ENCODE peak calls at places on chromosome 10, in seven cellular contexts. K is mammary epithelial cell, F is ovary, T is prostate gland, W is thyroid gland, Q is choroid plexus epithelial cell, H is kidney epithelial cell. Z is an unnamed sample.

GRCh38 chr10:127755758-127756157 is 18.8 kb downstream of the FOXI2 start:
- DNase-seq in K (no peak), F (no peak), T (no peak), W (peak; percentile 49), Q (peak; percentile 2), H (no peak), Z (no peak)

GRCh38 chr10:30556189-30556588 is 73.4 kb downstream of the LYZL2 start:
- DNase-seq in K (peak; percentile 59), F (no peak), T (no peak), W (no peak), Q (peak; percentile 16), H (no peak), Z (no peak)

GRCh38 chr10:120485946-120486345 is 28.9 kb downstream of the PLPP4 start:
- DNase-seq in K (no peak), F (no peak), T (no peak), W (no peak), Q (no peak), H (no peak), Z (no peak)

GRCh38 chr10:32731527-32731926 is 226.5 kb downstream of the ITGB1 start:
- DNase-seq in K (peak; percentile 38), F (no peak), T (no peak), W (no peak), Q (no peak), H (no peak), Z (no peak)

GRCh38 chr10:48623607-48624132 is 18.8 kb upstream of the ARHGAP22 start:
- DNase-seq in K (no peak), F (no peak), T (no peak), W (peak; percentile 13), Q (no peak), H (peak; percentile 80), Z (no peak)

GRCh38 chr10:2111936-2112335 is 374.6 kb upstream of the ADARB2 start:
- DNase-seq in K (peak; percentile 99), F (no peak), T (no peak), W (no peak), Q (peak; percentile 3), H (peak; percentile 99), Z (no peak)

GRCh38 chr10:82266438-82266837 is 391.4 kb downstream of the NRG3 start:
- DNase-seq in K (peak; percentile 96), F (no peak), T (no peak), W (no peak), Q (peak; percentile 89), H (peak; percentile 49), Z (no peak)

GRCh38 chr10:132065491-132066105 is at the start of gene JAKMIP3:
- DNase-seq in K (peak; percentile 87), F (peak; percentile 60), T (peak; percentile 62), W (peak; percentile 76), Q (peak; percentile 95), H (peak; percentile 59), Z (peak; percentile 63)

GRCh38 chr10:126058507-126058906 is 162.1 kb downstream of the FANK1 start:
- DNase-seq in K (no peak), F (peak; percentile 37), T (no peak), W (no peak), Q (no peak), H (no peak), Z (no peak)

GRCh38 chr10:70494536-70494935 is 16.0 kb downstream of the PALD1 start:
- DNase-seq in K (no peak), F (no peak), T (no peak), W (no peak), Q (no peak), H (no peak), Z (no peak)

GRCh38 chr10:119917777-119918176 is 25.2 kb downstream of the SEC23IP start:
- DNase-seq in K (no peak), F (no peak), T (no peak), W (no peak), Q (peak; percentile 26), H (no peak), Z (no peak)

GRCh38 chr10:131946321-131946751 is 35.4 kb downstream of the BNIP3 start:
- DNase-seq in K (no peak), F (no peak), T (no peak), W (no peak), Q (peak; percentile 87), H (peak; percentile 21), Z (peak; percentile 80)

GRCh38 chr10:36534471-36535002 is 590.9 kb upstream of the ANKRD30A start:
- DNase-seq in K (peak; percentile 99), F (no peak), T (no peak), W (peak; percentile 2), Q (peak; percentile 97), H (peak; percentile 97), Z (no peak)

GRCh38 chr10:64867501-64867962 is 1346.3 kb downstream of the REEP3 start:
- DNase-seq in K (no peak), F (no peak), T (no peak), W (no peak), Q (no peak), H (no peak), Z (no peak)

GRCh38 chr10:68992721-68993440 is 4.3 kb downstream of the KIFBP start:
- DNase-seq in K (peak; percentile 79), F (peak; percentile 68), T (peak; percentile 21), W (peak; percentile 78), Q (peak; percentile 94), H (peak; percentile 34), Z (no peak)

GRCh38 chr10:131141207-131141606 is 170.3 kb downstream of the TCERG1L start:
- DNase-seq in K (no peak), F (no peak), T (no peak), W (no peak), Q (no peak), H (no peak), Z (no peak)

GRCh38 chr10:32957341-32958084 is 517 bp downstream of the ITGB1 start:
- DNase-seq in K (peak; percentile 58), F (peak; percentile 50), T (peak; percentile 47), W (peak; percentile 59), Q (no peak), H (no peak), Z (no peak)

GRCh38 chr10:3755440-3756359 is 29.3 kb downstream of the KLF6 start:
- DNase-seq in K (no peak), F (no peak), T (no peak), W (no peak), Q (peak; percentile 26), H (no peak), Z (no peak)

GRCh38 chr10:66828957-66829356 is 96.9 kb upstream of the LRRTM3 start:
- DNase-seq in K (peak; percentile 53), F (no peak), T (no peak), W (no peak), Q (no peak), H (no peak), Z (peak; percentile 31)

DNA sequence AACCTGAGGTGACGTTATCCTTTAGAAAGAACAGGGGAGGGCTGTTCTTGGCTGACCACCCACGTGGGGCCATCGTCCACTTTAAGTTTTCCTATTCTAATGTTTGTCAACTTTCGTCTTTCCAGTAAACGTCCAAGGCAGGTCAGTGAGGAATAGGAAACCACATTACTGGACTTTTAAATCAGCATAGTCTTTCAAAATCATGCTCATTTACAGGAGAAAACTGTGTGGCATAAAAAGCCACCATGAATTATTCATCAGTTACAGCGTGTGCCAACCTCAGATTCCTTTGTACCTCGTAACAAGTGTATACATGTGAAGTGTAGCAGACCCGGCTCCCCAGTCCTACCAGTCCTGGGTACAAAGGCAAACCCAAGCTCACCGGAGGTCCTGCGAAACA is 25.1 kb upstream of the ABLIM1 start:
- DNase-seq in K (peak; percentile 74), F (no peak), T (peak; percentile 47), W (no peak), Q (no peak), H (peak; percentile 34), Z (no peak)
- H3K4me3 ChIP-seq in K (no peak overlapping the region), F (no peak overlapping the region), T (no peak overlapping the region), W (no peak overlapping the region), Q (no peak overlapping the region), H (no peak overlapping the region), Z (no peak overlapping the region)

GRCh38 chr10:93154531-93154930 is 80.8 kb downstream of the CYP26A1 start:
- DNase-seq in K (peak; percentile 70), F (no peak), T (no peak), W (no peak), Q (no peak), H (no peak), Z (no peak)

GRCh38 chr10:93166116-93166515 is 92.4 kb downstream of the CYP26A1 start:
- DNase-seq in K (no peak), F (no peak), T (no peak), W (no peak), Q (no peak), H (no peak), Z (peak; percentile 22)

GRCh38 chr10:93165367-93165766 is 91.7 kb downstream of the CYP26A1 start:
- DNase-seq in K (no peak), F (no peak), T (no peak), W (no peak), Q (no peak), H (no peak), Z (no peak)

GRCh38 chr10:93160829-93161228 is 87.1 kb downstream of the CYP26A1 start:
- DNase-seq in K (peak; percentile 41), F (no peak), T (no peak), W (peak; percentile 13), Q (peak; percentile 71), H (no peak), Z (no peak)

GRCh38 chr10:93160140-93160539 is 86.4 kb downstream of the CYP26A1 start:
- DNase-seq in K (no peak), F (no peak), T (no peak), W (peak; percentile 18), Q (no peak), H (no peak), Z (no peak)
- H3K4me3 ChIP-seq in K (no peak overlapping the region), F (no peak overlapping the region), T (no peak overlapping the region), W (no peak overlapping the region), Q (no peak overlapping the region), H (no peak overlapping the region), Z (no peak overlapping the region)

DNA sequence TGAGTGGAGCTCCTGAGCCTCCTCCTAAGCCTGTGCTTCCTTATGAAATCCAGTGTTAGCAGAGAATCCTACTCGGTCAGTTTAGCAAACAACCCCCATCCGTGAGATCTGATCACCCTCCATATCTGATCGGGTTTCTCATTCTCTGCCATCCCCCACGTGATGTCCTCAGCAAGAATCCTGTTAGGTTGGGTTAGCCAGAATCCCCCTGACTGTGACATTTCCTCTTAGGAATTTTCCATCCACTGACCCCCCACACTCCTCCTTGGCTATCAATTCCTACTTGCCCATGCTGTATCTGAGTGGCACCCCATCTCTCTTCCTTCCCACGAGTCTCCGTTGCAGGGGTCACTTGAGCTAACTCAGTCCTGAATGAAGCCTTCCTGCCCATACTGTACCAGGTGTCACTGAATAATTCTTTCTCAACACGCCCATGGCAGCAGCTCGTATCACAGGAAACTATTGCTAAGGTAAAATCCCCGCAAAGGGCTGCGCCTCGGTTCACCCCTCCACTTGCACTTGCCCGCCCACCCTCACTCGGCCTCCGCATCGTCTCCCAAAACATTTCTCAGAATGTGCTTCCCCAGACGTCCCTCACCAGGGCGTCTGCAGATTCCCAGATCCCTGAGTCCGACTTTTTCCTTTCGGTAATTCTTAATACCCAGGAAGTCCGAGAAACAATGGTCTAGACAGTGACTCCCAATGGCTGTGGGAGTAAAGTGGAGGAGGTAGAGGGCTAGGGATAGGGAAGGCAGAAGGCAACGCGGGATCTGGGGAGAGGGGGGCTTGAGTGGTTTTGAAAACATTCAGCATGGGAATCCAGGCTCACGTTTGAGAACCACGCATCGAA is 44.0 kb downstream of the MYOF start:
- DNase-seq in K (peak; percentile 33), F (no peak), T (no peak), W (no peak), Q (peak; percentile 78), H (no peak), Z (no peak)
- H3K4me3 ChIP-seq in K (no peak overlapping the region), F (no peak overlapping the region), T (no peak overlapping the region), W (no peak overlapping the region), Q (no peak overlapping the region), H (no peak overlapping the region), Z (no peak overlapping the region)

DNA sequence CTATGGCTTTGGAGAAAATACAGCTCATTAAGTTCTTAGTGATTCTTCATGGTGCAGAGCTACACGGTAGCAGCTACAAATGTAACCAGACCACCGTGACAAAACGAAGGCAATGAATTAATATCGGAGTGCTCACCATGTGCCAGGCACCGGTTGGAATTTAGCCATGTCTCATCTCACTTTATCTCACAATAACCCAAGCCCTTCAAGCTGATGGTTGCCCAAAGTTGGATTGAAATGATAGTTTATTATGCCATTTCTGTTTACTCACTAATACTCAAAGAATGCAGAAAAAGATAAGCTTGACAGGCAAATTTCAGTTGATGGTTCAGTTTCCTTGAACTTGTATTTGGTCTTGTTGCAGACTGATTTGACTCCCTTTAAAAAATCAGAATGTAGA is 312.6 kb downstream of the SKIDA1 start:
- DNase-seq in K (no peak), F (no peak), T (no peak), W (no peak), Q (no peak), H (no peak), Z (no peak)
- H3K4me3 ChIP-seq in K (no peak overlapping the region), F (no peak overlapping the region), T (no peak overlapping the region), W (no peak overlapping the region), Q (no peak overlapping the region), H (no peak overlapping the region), Z (no peak overlapping the region)